ENCODE peak calls at places on chromosomes 12 and 14, in seven cellular contexts. One of them, this sample, is unnamed.

GRCh38 chr14:36807727-36808126 is 146.1 kb downstream of the PAX9 start:
- DNase-seq in GM23338: no peak
- DNase-seq in spleen: no peak
- DNase-seq in pancreas: no peak
- DNase-seq in fibroblast of pulmonary artery: no peak
- DNase-seq in A549: no peak
- DNase-seq in choroid plexus epithelial cell: no peak
- DNase-seq in this sample: no peak

GRCh38 chr12:67681145-67681778 is 32.7 kb downstream of the DYRK2 start:
- DNase-seq in A549: peak
- DNase-seq in pancreas: no peak
- DNase-seq in GM23338: no peak
- DNase-seq in choroid plexus epithelial cell: peak
- DNase-seq in fibroblast of pulmonary artery: peak
- DNase-seq in spleen: no peak
- DNase-seq in this sample: peak

GRCh38 chr12:12899530-12900380 is 8.4 kb downstream of the GPRC5A start:
- DNase-seq in pancreas: no peak
- DNase-seq in spleen: no peak
- DNase-seq in fibroblast of pulmonary artery: peak
- DNase-seq in A549: peak
- DNase-seq in choroid plexus epithelial cell: peak
- DNase-seq in GM23338: no peak
- DNase-seq in this sample: peak

GRCh38 chr14:100606687-100607610 is 19.7 kb upstream of the BEGAIN start:
- DNase-seq in choroid plexus epithelial cell: no peak
- DNase-seq in A549: no peak
- DNase-seq in spleen: no peak
- DNase-seq in GM23338: no peak
- DNase-seq in pancreas: no peak
- DNase-seq in fibroblast of pulmonary artery: no peak
- DNase-seq in this sample: no peak

GRCh38 chr12:12097821-12098688 is 27.3 kb downstream of the BCL2L14 start:
- DNase-seq in pancreas: no peak
- DNase-seq in spleen: no peak
- DNase-seq in choroid plexus epithelial cell: no peak
- DNase-seq in GM23338: no peak
- DNase-seq in A549: no peak
- DNase-seq in fibroblast of pulmonary artery: no peak
- DNase-seq in this sample: no peak

GRCh38 chr14:64879635-64880381 is at the start of gene SPTB:
- DNase-seq in choroid plexus epithelial cell: no peak
- DNase-seq in A549: no peak
- DNase-seq in GM23338: peak
- DNase-seq in fibroblast of pulmonary artery: no peak
- DNase-seq in pancreas: peak
- DNase-seq in spleen: peak
- DNase-seq in this sample: no peak

GRCh38 chr14:28116716-28117115 is 649.9 kb upstream of the FOXG1 start:
- DNase-seq in A549: no peak
- DNase-seq in fibroblast of pulmonary artery: no peak
- DNase-seq in GM23338: no peak
- DNase-seq in pancreas: no peak
- DNase-seq in spleen: no peak
- DNase-seq in choroid plexus epithelial cell: no peak
- DNase-seq in this sample: peak

GRCh38 chr12:130761537-130762318 is 45.6 kb upstream of the RIMBP2 start:
- DNase-seq in pancreas: no peak
- DNase-seq in A549: peak
- DNase-seq in fibroblast of pulmonary artery: peak
- DNase-seq in spleen: peak
- DNase-seq in GM23338: peak
- DNase-seq in choroid plexus epithelial cell: peak
- DNase-seq in this sample: peak

GRCh38 chr12:5272061-5272820 is 159.7 kb upstream of the NTF3 start:
- DNase-seq in pancreas: no peak
- DNase-seq in GM23338: no peak
- DNase-seq in fibroblast of pulmonary artery: no peak
- DNase-seq in spleen: no peak
- DNase-seq in A549: no peak
- DNase-seq in choroid plexus epithelial cell: no peak
- DNase-seq in this sample: no peak

GRCh38 chr12:3225154-3225795 is 148.1 kb downstream of the TSPAN9 start:
- DNase-seq in fibroblast of pulmonary artery: peak
- DNase-seq in pancreas: peak
- DNase-seq in spleen: no peak
- DNase-seq in choroid plexus epithelial cell: peak
- DNase-seq in A549: no peak
- DNase-seq in GM23338: no peak
- DNase-seq in this sample: no peak

GRCh38 chr12:46944104-46944503 is 118.3 kb upstream of the SLC38A4 start:
- DNase-seq in spleen: no peak
- DNase-seq in pancreas: no peak
- DNase-seq in choroid plexus epithelial cell: peak
- DNase-seq in A549: peak
- DNase-seq in fibroblast of pulmonary artery: peak
- DNase-seq in GM23338: no peak
- DNase-seq in this sample: peak

GRCh38 chr14:22319526-22320352 is 269.3 kb downstream of the DAD1 start:
- DNase-seq in pancreas: no peak
- DNase-seq in A549: peak
- DNase-seq in spleen: no peak
- DNase-seq in GM23338: peak
- DNase-seq in fibroblast of pulmonary artery: peak
- DNase-seq in choroid plexus epithelial cell: peak
- DNase-seq in this sample: peak

GRCh38 chr14:55277972-55278740 is 6.9 kb downstream of the FBXO34 start:
- DNase-seq in fibroblast of pulmonary artery: no peak
- DNase-seq in A549: no peak
- DNase-seq in choroid plexus epithelial cell: no peak
- DNase-seq in pancreas: no peak
- DNase-seq in spleen: no peak
- DNase-seq in GM23338: no peak
- DNase-seq in this sample: no peak
- H3K4me3 ChIP-seq in fibroblast of pulmonary artery: no peak
- H3K4me3 ChIP-seq in A549: no peak
- H3K4me3 ChIP-seq in choroid plexus epithelial cell: no peak
- H3K4me3 ChIP-seq in pancreas: no peak
- H3K4me3 ChIP-seq in spleen: no peak
- H3K4me3 ChIP-seq in GM23338: no peak
- H3K4me3 ChIP-seq in this sample: no peak

GRCh38 chr14:68417007-68417659 is 375.7 kb downstream of the ZFP36L1 start:
- DNase-seq in spleen: no peak
- DNase-seq in choroid plexus epithelial cell: no peak
- DNase-seq in GM23338: no peak
- DNase-seq in A549: no peak
- DNase-seq in fibroblast of pulmonary artery: no peak
- DNase-seq in pancreas: no peak
- DNase-seq in this sample: no peak
- H3K4me3 ChIP-seq in spleen: no peak
- H3K4me3 ChIP-seq in choroid plexus epithelial cell: no peak
- H3K4me3 ChIP-seq in GM23338: no peak
- H3K4me3 ChIP-seq in A549: no peak
- H3K4me3 ChIP-seq in fibroblast of pulmonary artery: no peak
- H3K4me3 ChIP-seq in pancreas: no peak
- H3K4me3 ChIP-seq in this sample: no peak

GRCh38 chr12:100164153-100164704 is 21.6 kb upstream of the BLTP3B start:
- DNase-seq in GM23338: no peak
- DNase-seq in spleen: no peak
- DNase-seq in fibroblast of pulmonary artery: no peak
- DNase-seq in choroid plexus epithelial cell: no peak
- DNase-seq in A549: no peak
- DNase-seq in pancreas: no peak
- DNase-seq in this sample: no peak
- H3K4me3 ChIP-seq in GM23338: peak
- H3K4me3 ChIP-seq in spleen: no peak
- H3K4me3 ChIP-seq in fibroblast of pulmonary artery: peak
- H3K4me3 ChIP-seq in choroid plexus epithelial cell: peak
- H3K4me3 ChIP-seq in A549: peak
- H3K4me3 ChIP-seq in pancreas: no peak
- H3K4me3 ChIP-seq in this sample: no peak

GRCh38 chr12:27012982-27013255 is 1.3 kb downstream of the TM7SF3 start:
- DNase-seq in fibroblast of pulmonary artery: no peak
- DNase-seq in pancreas: no peak
- DNase-seq in choroid plexus epithelial cell: no peak
- DNase-seq in A549: no peak
- DNase-seq in spleen: no peak
- DNase-seq in GM23338: no peak
- DNase-seq in this sample: peak
- H3K4me3 ChIP-seq in fibroblast of pulmonary artery: peak
- H3K4me3 ChIP-seq in pancreas: peak
- H3K4me3 ChIP-seq in choroid plexus epithelial cell: no peak
- H3K4me3 ChIP-seq in A549: peak
- H3K4me3 ChIP-seq in spleen: peak
- H3K4me3 ChIP-seq in GM23338: peak
- H3K4me3 ChIP-seq in this sample: peak

GRCh38 chr14:24378981-24379906 is 11.3 kb downstream of the NFATC4 start:
- DNase-seq in fibroblast of pulmonary artery: no peak
- DNase-seq in choroid plexus epithelial cell: no peak
- DNase-seq in spleen: no peak
- DNase-seq in pancreas: no peak
- DNase-seq in A549: no peak
- DNase-seq in GM23338: no peak
- DNase-seq in this sample: peak

GRCh38 chr14:24378327-24378726 is 10.3 kb downstream of the NFATC4 start:
- DNase-seq in choroid plexus epithelial cell: no peak
- DNase-seq in A549: no peak
- DNase-seq in spleen: no peak
- DNase-seq in fibroblast of pulmonary artery: no peak
- DNase-seq in pancreas: no peak
- DNase-seq in GM23338: no peak
- DNase-seq in this sample: no peak

GRCh38 chr14:24377126-24377525 is 9.1 kb downstream of the NFATC4 start:
- DNase-seq in GM23338: no peak
- DNase-seq in A549: no peak
- DNase-seq in spleen: no peak
- DNase-seq in choroid plexus epithelial cell: no peak
- DNase-seq in pancreas: no peak
- DNase-seq in fibroblast of pulmonary artery: no peak
- DNase-seq in this sample: no peak

GRCh38 chr14:24377660-24378059 is 9.7 kb downstream of the NFATC4 start:
- DNase-seq in GM23338: peak
- DNase-seq in spleen: no peak
- DNase-seq in choroid plexus epithelial cell: no peak
- DNase-seq in pancreas: no peak
- DNase-seq in A549: no peak
- DNase-seq in fibroblast of pulmonary artery: no peak
- DNase-seq in this sample: peak

DNA sequence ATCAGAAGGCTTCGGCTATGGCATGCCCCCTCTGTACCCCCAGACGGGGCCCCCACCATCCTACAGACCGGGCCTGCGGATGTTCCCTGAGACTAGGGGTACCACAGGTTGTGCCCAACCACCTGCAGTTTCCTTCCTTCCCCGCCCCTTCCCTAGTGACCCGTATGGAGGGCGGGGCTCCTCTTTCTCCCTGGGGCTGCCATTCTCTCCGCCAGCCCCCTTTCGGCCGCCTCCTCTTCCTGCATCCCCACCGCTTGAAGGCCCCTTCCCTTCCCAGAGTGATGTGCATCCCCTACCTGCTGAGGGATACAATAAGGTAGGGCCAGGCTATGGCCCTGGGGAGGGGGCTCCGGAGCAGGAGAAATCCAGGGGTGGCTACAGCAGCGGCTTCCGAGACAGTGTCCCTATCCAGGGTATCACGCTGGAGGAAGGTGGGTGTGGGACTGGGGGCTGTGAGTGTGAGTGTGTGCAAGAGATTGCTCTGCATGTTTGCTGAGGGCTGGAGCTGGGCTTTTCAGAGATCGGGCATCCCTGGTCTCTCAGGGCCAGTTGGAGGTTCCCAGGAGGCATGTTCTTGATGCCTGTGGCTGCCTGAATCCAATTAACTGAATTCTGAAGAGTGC is 8.6 kb downstream of the NFATC4 start:
- DNase-seq in GM23338: peak
- DNase-seq in fibroblast of pulmonary artery: no peak
- DNase-seq in choroid plexus epithelial cell: no peak
- DNase-seq in spleen: no peak
- DNase-seq in pancreas: no peak
- DNase-seq in A549: no peak
- DNase-seq in this sample: no peak
- H3K4me3 ChIP-seq in GM23338: peak
- H3K4me3 ChIP-seq in fibroblast of pulmonary artery: no peak
- H3K4me3 ChIP-seq in choroid plexus epithelial cell: no peak
- H3K4me3 ChIP-seq in spleen: no peak
- H3K4me3 ChIP-seq in pancreas: no peak
- H3K4me3 ChIP-seq in A549: no peak
- H3K4me3 ChIP-seq in this sample: no peak

GRCh38 chr14:102507026-102507860 is 2.3 kb downstream of the ANKRD9 start:
- DNase-seq in spleen: no peak
- DNase-seq in A549: no peak
- DNase-seq in fibroblast of pulmonary artery: no peak
- DNase-seq in pancreas: no peak
- DNase-seq in choroid plexus epithelial cell: no peak
- DNase-seq in GM23338: peak
- DNase-seq in this sample: peak

GRCh38 chr14:102508774-102509743 is 517 bp downstream of the ANKRD9 start:
- DNase-seq in fibroblast of pulmonary artery: peak
- DNase-seq in spleen: peak
- DNase-seq in choroid plexus epithelial cell: peak
- DNase-seq in pancreas: peak
- DNase-seq in GM23338: peak
- DNase-seq in A549: peak
- DNase-seq in this sample: peak

GRCh38 chr14:102507891-102508312 is 1.7 kb downstream of the ANKRD9 start:
- DNase-seq in choroid plexus epithelial cell: no peak
- DNase-seq in GM23338: peak
- DNase-seq in A549: peak
- DNase-seq in spleen: no peak
- DNase-seq in pancreas: no peak
- DNase-seq in fibroblast of pulmonary artery: no peak
- DNase-seq in this sample: peak

GRCh38 chr14:102509744-102510615 is at the start of gene ANKRD9:
- DNase-seq in A549: peak
- DNase-seq in choroid plexus epithelial cell: peak
- DNase-seq in pancreas: peak
- DNase-seq in GM23338: peak
- DNase-seq in fibroblast of pulmonary artery: peak
- DNase-seq in spleen: peak
- DNase-seq in this sample: peak

DNA sequence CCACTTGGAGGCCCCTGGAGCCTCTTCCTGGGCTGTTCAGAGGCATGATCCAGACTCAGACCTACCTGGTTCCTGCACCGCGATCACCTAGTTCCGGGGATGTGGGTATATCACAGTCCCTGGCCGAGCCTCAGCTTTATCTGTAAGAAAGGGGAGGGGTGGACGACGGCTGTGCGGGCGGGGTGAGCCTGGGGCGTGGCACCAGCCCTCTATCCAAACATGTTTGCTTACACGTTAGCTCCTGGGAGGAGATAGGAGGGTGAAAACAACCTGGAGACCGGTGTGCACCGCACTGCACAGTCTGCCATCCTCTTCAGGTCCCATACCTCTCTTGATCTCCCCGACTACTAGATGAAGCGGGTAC is 1.2 kb downstream of the ANKRD9 start:
- DNase-seq in spleen: no peak
- DNase-seq in A549: peak
- DNase-seq in GM23338: no peak
- DNase-seq in choroid plexus epithelial cell: no peak
- DNase-seq in fibroblast of pulmonary artery: no peak
- DNase-seq in pancreas: no peak
- DNase-seq in this sample: peak
- H3K4me3 ChIP-seq in spleen: no peak
- H3K4me3 ChIP-seq in A549: peak
- H3K4me3 ChIP-seq in GM23338: peak
- H3K4me3 ChIP-seq in choroid plexus epithelial cell: peak
- H3K4me3 ChIP-seq in fibroblast of pulmonary artery: peak
- H3K4me3 ChIP-seq in pancreas: no peak
- H3K4me3 ChIP-seq in this sample: peak